ENCODE peak calls at places on chromosomes 6 and 20, in six cellular contexts. V is H1, L is trophoblast cell, Y is neuronal stem cell, O is H9, R is IMR-90. E is an unnamed sample.

GRCh38 chr20:16580127-16580526 is 6.9 kb upstream of the KIF16B start:
- DNase-seq in V (no peak), O (no peak), R (peak), Y (no peak), L (peak), E (peak)

GRCh38 chr6:11200356-11200755 is 32.1 kb downstream of the NEDD9 start:
- DNase-seq in V (no peak), L (no peak), Y (no peak), O (no peak), R (peak), E (no peak)

GRCh38 chr6:5175635-5176034 is 85.1 kb downstream of the LYRM4 start:
- DNase-seq in Y (no peak), O (no peak), R (no peak), L (no peak), V (no peak), E (no peak)

GRCh38 chr6:169866140-169866534 is 114.7 kb downstream of the ERMARD start:
- DNase-seq in Y (no peak), V (peak), R (no peak), L (no peak), O (no peak), E (no peak)

GRCh38 chr6:10759312-10759839 is 11.8 kb downstream of the TMEM14B start:
- DNase-seq in L (peak), R (peak), O (no peak), V (no peak), Y (peak), E (peak)

GRCh38 chr6:87623248-87623647 is 33.3 kb downstream of the ORC3 start:
- DNase-seq in R (peak), V (no peak), Y (no peak), L (peak), O (no peak), E (peak)

GRCh38 chr6:168619560-168620314 is 178.8 kb downstream of the SMOC2 start:
- DNase-seq in L (no peak), R (no peak), V (no peak), Y (no peak), O (no peak), E (no peak)

GRCh38 chr20:10349118-10349517 is 84.9 kb downstream of the MKKS start:
- DNase-seq in L (no peak), Y (no peak), R (no peak), V (no peak), O (no peak), E (no peak)

GRCh38 chr20:63639093-63639860 is 12.4 kb upstream of the GMEB2 start:
- DNase-seq in L (no peak), O (no peak), V (no peak), R (no peak), Y (no peak), E (no peak)

GRCh38 chr6:139540276-139540675 is 165.8 kb upstream of the CITED2 start:
- DNase-seq in V (no peak), R (peak), L (no peak), O (no peak), Y (no peak), E (peak)

GRCh38 chr6:91653954-91654843 is 1067.3 kb upstream of the MAP3K7 start:
- DNase-seq in O (peak), L (no peak), R (no peak), Y (no peak), V (no peak), E (no peak)

GRCh38 chr6:18632670-18633410 is 245.7 kb downstream of the RNF144B start:
- DNase-seq in V (no peak), R (peak), O (no peak), Y (no peak), L (no peak), E (peak)

GRCh38 chr20:1121439-1121838 is 3.0 kb downstream of the PSMF1 start:
- DNase-seq in L (no peak), R (no peak), O (no peak), Y (no peak), V (no peak), E (no peak)

GRCh38 chr6:143515766-143516355 is 4.3 kb upstream of the FUCA2 start:
- DNase-seq in Y (no peak), L (no peak), O (no peak), V (no peak), R (no peak), E (no peak)

GRCh38 chr6:82362868-82363267 is 749 bp upstream of the TPBG start:
- DNase-seq in V (no peak), L (no peak), O (peak), Y (peak), R (peak), E (no peak)

GRCh38 chr6:1382331-1382882 is 7.0 kb upstream of the FOXF2 start:
- DNase-seq in O (peak), L (no peak), V (peak), R (no peak), Y (no peak), E (no peak)

GRCh38 chr6:44430322-44430721 is 42.8 kb downstream of the CDC5L start:
- DNase-seq in V (no peak), L (no peak), O (no peak), Y (no peak), R (peak), E (peak)

GRCh38 chr20:63979549-63980316 is at the start of gene SAMD10:
- DNase-seq in R (peak), L (no peak), V (peak), Y (no peak), O (peak), E (peak)

GRCh38 chr20:62253398-62253797 is 15.1 kb downstream of the OSBPL2 start:
- DNase-seq in Y (no peak), L (no peak), V (no peak), O (no peak), R (no peak), E (no peak)

GRCh38 chr6:8481727-8482126 is 46.4 kb upstream of the SLC35B3 start:
- DNase-seq in Y (peak), L (no peak), O (no peak), V (no peak), R (no peak), E (peak)

GRCh38 chr6:11500008-11500407 is 37.5 kb upstream of the TMEM170B start:
- DNase-seq in V (no peak), Y (no peak), O (no peak), R (peak), L (peak), E (peak)

GRCh38 chr6:64217721-64218603 is 582.4 kb downstream of the PHF3 start:
- DNase-seq in V (no peak), R (peak), L (no peak), Y (no peak), O (no peak), E (peak)

DNA sequence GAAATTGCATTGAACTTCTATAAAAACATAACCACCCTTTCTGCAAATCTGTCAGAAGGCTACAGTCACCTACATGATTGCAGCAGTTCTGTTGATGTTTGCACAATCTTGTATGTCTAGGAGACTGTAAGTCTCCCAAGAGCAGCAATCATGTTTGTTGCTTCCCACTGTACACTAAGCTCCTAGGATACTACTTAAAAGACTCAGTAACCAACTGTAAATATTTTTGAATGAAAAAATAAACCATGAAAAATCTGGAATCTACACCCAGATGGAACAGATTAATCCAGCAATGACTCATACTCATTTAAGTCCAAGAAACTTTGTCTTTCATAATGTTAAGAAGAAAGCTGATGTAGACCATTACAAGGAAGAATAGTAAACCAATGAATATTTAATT is 168.6 kb upstream of the ATXN1 start:
- DNase-seq in V (no peak), R (peak), Y (no peak), L (no peak), O (no peak), E (peak)
- H4K91ac ChIP-seq in V (no peak), R (no peak), Y (no peak), L (no peak), O (no peak), E (no peak)

GRCh38 chr20:34375977-34376430 is 12.9 kb downstream of the ITCH start:
- DNase-seq in R (no peak), V (no peak), Y (no peak), L (no peak), O (no peak), E (no peak)

GRCh38 chr20:34374209-34374749 is 11.2 kb downstream of the ITCH start:
- DNase-seq in Y (no peak), R (no peak), L (no peak), O (no peak), V (no peak), E (no peak)

DNA sequence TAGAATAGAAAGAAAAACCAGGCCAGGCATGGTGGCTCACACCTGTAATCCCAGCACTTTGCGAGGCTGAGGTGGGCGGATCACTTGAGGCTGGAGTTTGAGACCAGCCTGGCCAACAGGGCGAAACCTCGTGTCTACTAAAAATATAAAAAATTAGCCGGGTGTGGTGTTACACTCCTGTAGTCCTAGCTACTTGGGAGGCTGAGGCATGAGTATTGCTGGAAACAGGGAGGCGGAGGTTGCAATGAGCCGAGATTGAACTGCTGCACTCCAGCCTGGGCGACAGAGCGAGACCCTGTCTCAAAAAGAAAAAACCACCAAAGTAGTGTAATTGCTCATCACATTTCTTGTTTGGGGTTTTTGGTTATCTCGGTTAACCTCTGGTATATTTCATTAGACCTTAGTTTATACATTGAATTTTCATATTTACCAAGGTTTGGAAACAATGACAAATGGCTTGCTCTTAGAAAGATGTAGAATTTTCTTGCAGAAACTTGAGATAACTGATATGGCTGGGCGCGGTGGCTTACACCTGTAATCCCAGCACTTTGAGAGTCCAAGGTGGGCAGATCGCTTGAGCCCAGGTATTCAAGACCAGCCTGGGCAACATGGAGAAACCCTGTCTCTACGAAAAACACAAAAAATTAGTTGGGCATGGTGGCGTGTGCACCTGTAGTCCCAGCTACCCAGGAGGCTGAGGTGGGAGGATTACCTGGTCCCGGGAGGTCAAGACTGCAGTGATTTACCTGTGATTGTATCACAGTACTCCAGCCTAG is 14.2 kb downstream of the ITCH start:
- DNase-seq in V (no peak), O (no peak), R (no peak), Y (no peak), L (no peak), E (no peak)
- H2AFZ ChIP-seq in V (no peak), O (no peak), R (no peak), Y (no peak), L (no peak), E (no peak)

DNA sequence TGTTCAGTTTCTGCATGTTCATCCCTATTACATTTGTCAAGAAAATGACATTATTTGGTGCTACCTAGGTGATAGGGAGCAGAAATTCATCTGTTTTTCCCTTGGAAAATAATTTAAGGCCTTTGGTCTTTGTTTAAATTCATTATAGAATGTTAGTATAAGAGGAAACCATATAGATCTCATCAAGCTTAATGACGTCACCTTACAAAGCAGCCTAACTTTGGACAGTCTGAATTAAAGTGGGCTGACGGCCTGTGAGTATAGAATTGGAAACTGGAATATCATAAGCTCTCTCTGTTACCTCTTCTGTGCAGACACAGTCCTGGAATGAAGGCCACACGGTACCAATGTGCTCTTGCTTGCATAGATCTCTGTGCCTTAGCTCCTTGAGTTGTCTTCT is 108.1 kb downstream of the TBC1D7 start:
- DNase-seq in Y (no peak), V (no peak), O (no peak), R (no peak), L (no peak), E (no peak)
- H4K91ac ChIP-seq in Y (no peak), V (no peak), O (no peak), R (no peak), L (no peak), E (no peak)

GRCh38 chr20:4047614-4048013 is 32.3 kb upstream of the RNF24 start:
- DNase-seq in Y (no peak), O (no peak), R (no peak), L (no peak), V (no peak), E (no peak)

GRCh38 chr20:4046926-4047325 is 31.6 kb upstream of the RNF24 start:
- DNase-seq in O (no peak), L (no peak), V (no peak), R (no peak), Y (no peak), E (no peak)

GRCh38 chr20:4045741-4046140 is 30.4 kb upstream of the RNF24 start:
- DNase-seq in Y (no peak), L (no peak), V (no peak), O (no peak), R (peak), E (peak)

GRCh38 chr20:4045082-4045481 is 29.7 kb upstream of the RNF24 start:
- DNase-seq in L (no peak), Y (no peak), R (no peak), O (no peak), V (no peak), E (no peak)

DNA sequence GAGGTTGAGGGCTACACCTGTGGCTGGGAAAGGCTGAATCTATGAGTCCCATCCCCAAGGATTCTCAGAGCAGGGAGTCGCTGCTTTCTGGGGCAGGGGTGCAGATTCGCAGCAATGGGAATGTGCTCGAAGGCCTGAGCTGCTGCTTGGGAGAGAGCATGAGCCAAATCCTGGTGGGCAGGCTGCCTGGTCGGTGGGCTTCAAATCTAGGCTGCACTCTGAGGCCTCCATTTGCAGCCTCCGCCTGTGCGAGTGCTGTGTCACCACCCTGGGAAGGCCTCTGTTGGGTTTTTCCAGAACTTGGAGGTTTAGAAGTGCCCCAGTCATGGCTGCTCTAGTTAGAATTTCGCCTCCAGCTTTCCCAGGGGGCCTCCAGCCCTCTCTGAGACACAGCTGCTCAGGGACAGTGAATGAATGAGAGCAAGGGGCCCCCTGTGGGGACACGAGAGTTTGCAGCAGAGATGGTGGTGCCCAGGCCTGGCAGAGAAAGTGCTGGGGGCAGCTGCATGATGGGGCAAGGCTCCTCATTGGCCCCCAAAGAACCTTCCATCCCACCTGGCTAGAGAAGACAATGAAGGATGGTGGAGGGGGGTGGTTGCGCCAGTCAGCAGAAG is 31.1 kb upstream of the RNF24 start:
- DNase-seq in Y (no peak), L (no peak), V (no peak), R (no peak), O (no peak), E (no peak)
- H2AFZ ChIP-seq in Y (no peak), L (no peak), V (no peak), R (peak), O (no peak), E (no peak)

GRCh38 chr6:133380723-133381122 is 139.6 kb downstream of the EYA4 start:
- DNase-seq in Y (no peak), L (no peak), R (no peak), V (no peak), O (no peak), E (no peak)
- H4K91ac ChIP-seq in Y (no peak), L (no peak), R (no peak), V (no peak), O (no peak), E (no peak)

DNA sequence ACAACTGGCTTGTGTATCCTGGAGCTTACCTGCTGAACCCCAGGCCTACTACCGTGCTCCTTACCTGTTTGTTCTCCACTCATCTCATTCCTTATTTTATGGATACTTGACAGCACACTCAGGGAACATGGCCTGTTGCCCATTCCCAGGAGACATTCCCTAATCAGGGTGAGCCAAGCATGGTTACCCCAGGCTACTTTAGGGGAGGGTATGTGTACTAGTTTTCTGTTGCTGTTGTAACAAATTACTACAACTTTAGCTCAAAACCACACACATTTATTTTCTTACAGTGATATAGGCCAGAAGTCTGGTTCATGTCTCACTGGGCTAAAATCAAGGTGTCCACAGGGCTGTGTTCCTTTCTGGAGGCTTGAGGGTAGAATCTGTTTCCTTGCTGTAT is 15.0 kb upstream of the TRAM2 start:
- DNase-seq in O (no peak), L (no peak), Y (no peak), V (no peak), R (no peak), E (no peak)
- H2AFZ ChIP-seq in O (no peak), L (no peak), Y (no peak), V (peak), R (no peak), E (no peak)

GRCh38 chr6:150074651-150075416 is 5.9 kb upstream of the ULBP3 start:
- DNase-seq in Y (no peak), R (no peak), V (no peak), L (no peak), O (no peak), E (no peak)
- H4K91ac ChIP-seq in Y (no peak), R (no peak), V (no peak), L (no peak), O (no peak), E (no peak)

DNA sequence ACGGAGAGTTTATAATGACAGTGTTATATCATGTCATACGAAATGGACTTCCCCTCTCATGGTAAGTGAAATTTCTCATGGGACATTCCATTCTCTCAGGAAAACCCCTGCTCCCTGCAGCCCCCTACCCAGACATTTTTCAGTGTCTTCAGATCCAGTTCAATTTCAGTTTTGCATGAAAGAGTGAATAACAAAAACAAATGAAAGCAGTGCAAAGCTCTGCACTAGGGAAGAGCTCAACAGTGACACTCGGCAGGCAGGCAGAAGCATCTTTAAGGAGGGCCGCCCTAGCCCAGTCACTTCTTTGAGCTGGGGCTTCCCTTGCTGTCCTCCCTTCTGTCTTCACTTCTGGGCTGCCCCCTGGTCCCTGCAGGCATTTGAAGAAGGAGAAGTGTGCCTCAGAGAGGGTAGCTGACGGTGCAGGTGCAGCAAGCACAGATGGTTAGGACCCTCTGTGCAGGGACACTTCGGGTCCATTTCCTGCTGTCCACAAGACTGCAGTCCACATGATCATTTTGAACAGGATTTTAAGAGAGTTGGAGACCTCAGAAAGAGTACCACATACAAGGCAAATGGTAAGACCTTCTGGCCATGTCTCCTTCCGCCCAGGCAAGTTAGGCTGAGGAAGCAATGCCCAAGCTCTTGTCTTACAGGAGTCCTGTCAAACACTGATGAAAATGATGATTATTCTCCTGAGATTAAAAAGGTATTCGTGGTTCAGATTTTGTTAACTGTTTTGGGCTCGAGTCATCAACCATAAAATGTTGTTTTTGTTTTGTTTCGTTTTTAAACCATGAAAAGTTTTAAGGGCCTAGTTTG is 5.4 kb upstream of the DUSP22 start:
- DNase-seq in Y (no peak), L (no peak), V (peak), O (no peak), R (no peak), E (no peak)
- H2AFZ ChIP-seq in Y (no peak), L (no peak), V (no peak), O (no peak), R (no peak), E (no peak)

GRCh38 chr6:111943273-111943672 is 70.0 kb upstream of the FYN start:
- DNase-seq in R (no peak), Y (no peak), V (no peak), L (no peak), O (no peak), E (no peak)

GRCh38 chr6:111942561-111942960 is 69.3 kb upstream of the FYN start:
- DNase-seq in Y (no peak), V (no peak), L (no peak), R (no peak), O (no peak), E (no peak)

GRCh38 chr6:111944541-111944940 is 71.3 kb upstream of the FYN start:
- DNase-seq in Y (no peak), R (no peak), V (no peak), L (peak), O (no peak), E (peak)

GRCh38 chr6:111941686-111942330 is 68.6 kb upstream of the FYN start:
- DNase-seq in V (no peak), O (no peak), R (no peak), Y (no peak), L (no peak), E (peak)

GRCh38 chr6:111943723-111944122 is 70.5 kb upstream of the FYN start:
- DNase-seq in R (no peak), L (no peak), O (no peak), V (no peak), Y (no peak), E (no peak)
- H4K91ac ChIP-seq in R (no peak), L (no peak), O (no peak), V (no peak), Y (no peak), E (no peak)